ENCODE peak calls at places on chromosomes 5 and 9, in four cellular contexts. N is WERI-Rb-1, H is H1, O is stomach. E is an unnamed sample.

GRCh38 chr5:175052351-175052750 is 328.0 kb downstream of the MSX2 start:
- DNase-seq in N (no peak), H (no peak), O (no peak), E (no peak)

GRCh38 chr9:93154293-93154903 is 20.3 kb upstream of the NINJ1 start:
- DNase-seq in N (peak), H (peak), O (no peak), E (peak)

GRCh38 chr5:2841208-2841607 is 89.7 kb upstream of the IRX2 start:
- DNase-seq in N (no peak), H (no peak), O (no peak), E (no peak)

GRCh38 chr5:59588922-59589321 is 304.6 kb downstream of the PDE4D start:
- DNase-seq in N (no peak), H (no peak), O (no peak), E (no peak)

GRCh38 chr5:1436036-1436435 is 9.2 kb downstream of the SLC6A3 start:
- DNase-seq in N (no peak), H (no peak), O (no peak), E (no peak)

GRCh38 chr9:684950-685340 is 156.6 kb upstream of the DMRT1 start:
- DNase-seq in N (no peak), H (no peak), O (no peak), E (no peak)

GRCh38 chr9:3271157-3271556 is 254.6 kb downstream of the RFX3 start:
- DNase-seq in N (no peak), H (no peak), O (no peak), E (no peak)

GRCh38 chr5:64690417-64691151 is at the start of gene SHISAL2B:
- DNase-seq in N (peak), H (peak), O (no peak), E (no peak)

GRCh38 chr9:30676642-30677041 is 1707.8 kb upstream of the ACO1 start:
- DNase-seq in N (no peak), H (no peak), O (no peak), E (no peak)

GRCh38 chr9:30677256-30677655 is 1707.2 kb upstream of the ACO1 start:
- DNase-seq in N (no peak), H (no peak), O (no peak), E (no peak)

GRCh38 chr9:30670805-30671562 is 1713.5 kb upstream of the ACO1 start:
- DNase-seq in N (no peak), H (no peak), O (no peak), E (no peak)

GRCh38 chr9:30673132-30673531 is 1711.3 kb upstream of the ACO1 start:
- DNase-seq in N (no peak), H (no peak), O (no peak), E (no peak)
- H3K27ac ChIP-seq in N (no peak), H (no peak), O (no peak), E (no peak)

GRCh38 chr5:25418319-25418859 is 773.6 kb upstream of the CDH10 start:
- DNase-seq in N (no peak), H (no peak), O (no peak), E (no peak)
- H3K27ac ChIP-seq in N (no peak), H (no peak), O (no peak), E (no peak)

GRCh38 chr5:139787568-139788293 is 7.9 kb upstream of the PSD2 start:
- DNase-seq in N (peak), H (peak), O (peak), E (peak)
- H3K27ac ChIP-seq in N (peak), H (no peak), O (no peak), E (no peak)

DNA sequence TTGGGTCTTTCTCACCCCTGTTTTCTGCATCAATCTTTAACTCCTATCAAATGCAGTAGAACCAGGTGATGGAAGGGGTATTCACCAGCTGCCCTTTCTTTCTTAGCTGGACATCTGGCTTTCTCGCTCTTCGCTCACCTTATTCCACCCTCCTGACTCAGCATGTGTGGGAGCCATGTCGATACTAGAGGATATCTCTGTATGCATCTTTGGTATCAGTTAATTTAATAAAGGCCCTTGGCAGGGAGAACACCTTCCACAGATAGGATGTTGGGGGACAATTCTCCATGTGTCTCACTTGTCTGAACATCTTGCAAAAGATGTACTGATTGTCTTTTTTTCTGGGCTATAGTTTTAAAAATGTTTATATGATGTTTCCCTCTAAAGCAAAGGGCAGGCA is 71.5 kb downstream of the ZNF474 start:
- DNase-seq in N (no peak), H (no peak), O (no peak), E (no peak)
- H3K27ac ChIP-seq in N (no peak), H (no peak), O (no peak), E (no peak)

GRCh38 chr9:129633848-129634247 is 7.9 kb downstream of the NTMT1 start:
- DNase-seq in N (no peak), H (no peak), O (no peak), E (no peak)

GRCh38 chr9:129630967-129631672 is 5.2 kb downstream of the NTMT1 start:
- DNase-seq in N (no peak), H (no peak), O (no peak), E (no peak)

GRCh38 chr9:129632460-129632859 is 6.5 kb downstream of the NTMT1 start:
- DNase-seq in N (no peak), H (no peak), O (no peak), E (no peak)

GRCh38 chr9:129633207-129633606 is 7.2 kb downstream of the NTMT1 start:
- DNase-seq in N (no peak), H (no peak), O (no peak), E (no peak)

GRCh38 chr9:129631673-129632129 is 5.7 kb downstream of the NTMT1 start:
- DNase-seq in N (no peak), H (no peak), O (peak), E (no peak)
- H3K27ac ChIP-seq in N (no peak), H (no peak), O (no peak), E (no peak)

DNA sequence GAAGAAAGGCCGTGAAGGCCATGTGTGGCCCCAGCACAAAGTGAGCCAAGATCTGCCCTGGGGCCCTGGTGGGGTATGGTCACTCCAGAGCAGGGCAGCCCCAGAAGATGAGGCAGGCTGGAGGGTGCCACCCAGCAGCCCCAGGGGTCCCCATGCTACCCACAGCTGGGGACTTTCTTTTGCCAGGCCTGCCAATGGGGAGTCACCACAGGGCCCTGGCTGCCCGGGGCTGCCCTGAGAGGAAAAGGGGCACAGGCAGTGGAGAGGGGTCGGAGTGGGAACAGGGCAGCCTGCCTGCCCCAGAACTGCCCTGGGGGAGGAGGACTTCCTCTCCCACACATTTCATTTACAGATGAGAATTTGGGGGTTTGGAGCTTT is 19.0 kb upstream of the RXRA start:
- DNase-seq in N (no peak), H (no peak), O (no peak), E (no peak)
- H3K27ac ChIP-seq in N (no peak), H (no peak), O (no peak), E (no peak)

E was measured in colonic mucosa.